ENCODE peak calls at places on chromosome 14, in six cellular contexts. S is HCT116, M is sigmoid colon, E is esophagus muscularis mucosa, X is suprapubic skin, O is spleen. Y is an unnamed sample. For H3K9me3, the result is how much of the 10 kb centered on the place peaks cover.

GRCh38 chr14:74924061-74924460 is 1.0 kb upstream of the RPS6KL1 start:
- DNase-seq in M (no peak), E (no peak), S (no peak), O (no peak), X (no peak), Y (no peak)

GRCh38 chr14:36845346-36846042 is 183.8 kb downstream of the PAX9 start:
- DNase-seq in X (no peak), S (no peak), E (no peak), O (no peak), M (no peak), Y (no peak)

GRCh38 chr14:68894802-68895201 is 84.3 kb downstream of the ACTN1 start:
- DNase-seq in E (no peak), X (no peak), O (no peak), S (no peak), M (no peak), Y (no peak)

GRCh38 chr14:22558221-22558913 is 30.7 kb downstream of the DAD1 start:
- DNase-seq in M (no peak), O (peak), E (no peak), X (no peak), S (no peak), Y (no peak)

GRCh38 chr14:52046376-52046917 is 22.4 kb downstream of the NID2 start:
- DNase-seq in E (no peak), S (no peak), M (no peak), O (no peak), X (no peak), Y (no peak)

GRCh38 chr14:75561013-75561432 is 17.4 kb upstream of the FLVCR2 start:
- DNase-seq in X (no peak), E (no peak), O (peak), S (peak), M (peak), Y (peak)

GRCh38 chr14:22524105-22524783 is 64.8 kb downstream of the DAD1 start:
- DNase-seq in S (no peak), X (no peak), O (no peak), M (no peak), E (no peak), Y (no peak)

GRCh38 chr14:95196268-95196667 is 38.9 kb upstream of the DICER1 start:
- DNase-seq in O (no peak), M (no peak), E (no peak), X (no peak), S (peak), Y (no peak)

GRCh38 chr14:105163040-105163742 is 5.4 kb downstream of the JAG2 start:
- DNase-seq in S (no peak), E (no peak), X (no peak), O (no peak), M (no peak), Y (no peak)

GRCh38 chr14:98112211-98112780 is 1159.7 kb downstream of the BCL11B start:
- DNase-seq in M (no peak), E (peak), X (no peak), O (no peak), S (no peak), Y (no peak)

GRCh38 chr14:31420319-31421081 is at the start of gene HEATR5A:
- DNase-seq in S (peak), X (peak), E (peak), O (peak), M (peak), Y (peak)
- TF ChIP-seq POLR2A in S (peak), X (peak), E (peak), O (peak), M (peak), Y (no peak)

GRCh38 chr14:28102814-28103213 is 663.8 kb upstream of the FOXG1 start:
- DNase-seq in E (no peak), O (no peak), S (no peak), X (no peak), M (no peak), Y (no peak)
- H3K9me3 ChIP-seq in E (under half), O (under half), S (under half), X (under half), M (under half), Y (under half)

GRCh38 chr14:93186461-93186860 is 1.3 kb downstream of the LYSET start:
- DNase-seq in E (no peak), S (no peak), O (no peak), X (no peak), M (no peak), Y (no peak)

GRCh38 chr14:93186961-93187360 is 1.8 kb downstream of the LYSET start:
- DNase-seq in O (no peak), X (no peak), E (no peak), M (no peak), S (no peak), Y (no peak)

GRCh38 chr14:93185333-93185688 is 194 bp downstream of the LYSET start:
- DNase-seq in O (no peak), S (no peak), M (no peak), E (no peak), X (no peak), Y (no peak)

GRCh38 chr14:93183596-93184317 is 940 bp downstream of the MOAP1 start:
- DNase-seq in M (no peak), S (no peak), O (no peak), E (no peak), X (no peak), Y (no peak)

DNA sequence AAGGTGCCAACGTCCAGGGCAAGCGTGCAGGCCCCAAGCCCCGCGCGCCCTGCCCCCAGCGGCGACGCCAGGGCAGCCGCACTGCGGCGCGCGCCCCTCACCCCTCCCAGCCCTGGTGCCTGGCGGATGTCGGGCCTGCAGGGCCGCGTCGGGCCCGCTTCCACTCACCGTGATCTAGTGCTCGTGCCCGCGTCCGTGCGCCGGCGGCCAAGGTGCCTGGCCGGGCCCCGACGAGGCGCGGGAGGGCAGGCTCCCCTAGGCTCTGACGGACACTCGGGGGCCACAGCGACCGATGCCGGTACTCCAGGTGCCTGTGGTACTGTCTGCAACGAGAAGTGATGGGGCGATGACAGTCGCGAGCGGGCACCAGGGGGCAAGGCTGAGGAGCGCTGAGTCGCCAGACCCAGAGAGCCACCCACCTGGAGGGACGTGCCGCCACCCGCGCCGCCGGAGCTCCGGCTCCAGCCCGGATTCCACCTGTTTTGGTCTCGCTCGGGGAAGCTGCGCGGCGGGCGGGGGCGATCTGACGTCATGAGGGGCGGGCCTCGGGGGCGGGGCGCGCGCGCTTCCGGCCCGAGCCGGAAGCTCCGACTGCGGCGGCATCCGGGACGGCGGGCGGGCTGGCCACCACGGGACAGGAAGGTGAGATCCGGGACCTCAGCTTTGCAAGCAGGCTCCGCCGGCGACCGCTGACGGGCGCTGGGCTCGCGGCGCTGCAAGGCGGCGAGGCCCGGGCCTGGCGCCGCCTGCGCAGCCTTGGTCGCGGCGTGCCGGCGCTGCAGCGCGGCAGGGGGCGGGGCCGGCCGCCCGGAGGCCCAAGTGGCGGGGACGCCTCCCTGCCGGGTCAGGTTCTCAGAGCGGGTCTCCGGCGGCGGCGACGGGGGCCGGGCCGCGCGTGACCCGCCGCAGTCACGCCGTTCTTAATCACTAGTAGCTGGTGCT is at the start of the genes LYSET and MOAP1:
- DNase-seq in M (peak), S (no peak), E (peak), X (peak), O (peak), Y (peak)
- TF ChIP-seq POLR2AphosphoS5 in M (peak), S (peak), E (peak), X (no peak), O (peak), Y (peak)

GRCh38 chr14:64970041-64970440 is 2.1 kb downstream of the RAB15 start:
- DNase-seq in O (no peak), X (no peak), S (no peak), M (peak), E (no peak), Y (no peak)
- TF ChIP-seq POLR2A in O (no peak), X (no peak), S (no peak), M (no peak), E (no peak), Y (no peak)

GRCh38 chr14:82915381-82915780 is 1381.7 kb upstream of the SEL1L start:
- DNase-seq in O (no peak), X (no peak), S (no peak), E (no peak), M (no peak), Y (no peak)
- H3K9me3 ChIP-seq in O (under half), X (under half), S (under half), E (under half), M (under half), Y (under half)

GRCh38 chr14:93765970-93766369 is 22.3 kb downstream of the PRIMA1 start:
- DNase-seq in M (no peak), O (no peak), E (no peak), X (no peak), S (no peak), Y (no peak)

GRCh38 chr14:93759781-93760307 is 28.4 kb downstream of the PRIMA1 start:
- DNase-seq in S (no peak), E (no peak), M (peak), O (no peak), X (no peak), Y (no peak)

GRCh38 chr14:93765032-93765626 is 23.2 kb downstream of the PRIMA1 start:
- DNase-seq in M (no peak), O (no peak), E (no peak), X (no peak), S (no peak), Y (no peak)

GRCh38 chr14:93764211-93764659 is 24.1 kb downstream of the PRIMA1 start:
- DNase-seq in S (no peak), O (no peak), M (peak), E (no peak), X (no peak), Y (no peak)
- TF ChIP-seq POLR2AphosphoS5 in S (no peak), O (no peak), M (peak), E (peak), X (no peak), Y (peak)

GRCh38 chr14:50311337-50311973 is 574 bp downstream of the L2HGDH start:
- DNase-seq in E (no peak), M (no peak), O (no peak), S (no peak), X (no peak), Y (no peak)

GRCh38 chr14:50312734-50313054 is 570 bp downstream of the DMAC2L start:
- DNase-seq in X (no peak), S (no peak), O (no peak), E (no peak), M (no peak), Y (no peak)

GRCh38 chr14:50308363-50308762 is 3.7 kb downstream of the L2HGDH start:
- DNase-seq in X (no peak), S (no peak), M (no peak), O (no peak), E (no peak), Y (no peak)

GRCh38 chr14:50310445-50310844 is 1.6 kb downstream of the L2HGDH start:
- DNase-seq in X (no peak), S (no peak), E (no peak), M (no peak), O (no peak), Y (no peak)

GRCh38 chr14:50311974-50312733 is at the start of the genes DMAC2L and L2HGDH:
- DNase-seq in X (peak), O (peak), M (peak), S (peak), E (peak), Y (peak)
- TF ChIP-seq POLR2A in X (peak), O (peak), M (peak), S (peak), E (peak), Y (no peak)

GRCh38 chr14:101357559-101358319 is 203.6 kb upstream of the DIO3 start:
- DNase-seq in S (no peak), O (no peak), M (peak), E (peak), X (no peak), Y (no peak)
- H3K9me3 ChIP-seq in S (under half), O (under half), M (under half), E (under half), X (under half), Y (under half)

GRCh38 chr14:24092110-24092959 is 1.8 kb upstream of the PCK2 start:
- DNase-seq in E (no peak), S (no peak), M (no peak), O (peak), X (no peak), Y (peak)

GRCh38 chr14:24095196-24096068 is 1.3 kb downstream of the PCK2 start:
- DNase-seq in X (no peak), O (peak), M (no peak), S (no peak), E (no peak), Y (no peak)

GRCh38 chr14:24094839-24095195 is 706 bp downstream of the PCK2 start:
- DNase-seq in M (no peak), E (no peak), S (no peak), X (no peak), O (peak), Y (no peak)

GRCh38 chr14:24092960-24093900 is 881 bp upstream of the PCK2 start:
- DNase-seq in O (peak), E (no peak), M (peak), X (no peak), S (no peak), Y (no peak)

DNA sequence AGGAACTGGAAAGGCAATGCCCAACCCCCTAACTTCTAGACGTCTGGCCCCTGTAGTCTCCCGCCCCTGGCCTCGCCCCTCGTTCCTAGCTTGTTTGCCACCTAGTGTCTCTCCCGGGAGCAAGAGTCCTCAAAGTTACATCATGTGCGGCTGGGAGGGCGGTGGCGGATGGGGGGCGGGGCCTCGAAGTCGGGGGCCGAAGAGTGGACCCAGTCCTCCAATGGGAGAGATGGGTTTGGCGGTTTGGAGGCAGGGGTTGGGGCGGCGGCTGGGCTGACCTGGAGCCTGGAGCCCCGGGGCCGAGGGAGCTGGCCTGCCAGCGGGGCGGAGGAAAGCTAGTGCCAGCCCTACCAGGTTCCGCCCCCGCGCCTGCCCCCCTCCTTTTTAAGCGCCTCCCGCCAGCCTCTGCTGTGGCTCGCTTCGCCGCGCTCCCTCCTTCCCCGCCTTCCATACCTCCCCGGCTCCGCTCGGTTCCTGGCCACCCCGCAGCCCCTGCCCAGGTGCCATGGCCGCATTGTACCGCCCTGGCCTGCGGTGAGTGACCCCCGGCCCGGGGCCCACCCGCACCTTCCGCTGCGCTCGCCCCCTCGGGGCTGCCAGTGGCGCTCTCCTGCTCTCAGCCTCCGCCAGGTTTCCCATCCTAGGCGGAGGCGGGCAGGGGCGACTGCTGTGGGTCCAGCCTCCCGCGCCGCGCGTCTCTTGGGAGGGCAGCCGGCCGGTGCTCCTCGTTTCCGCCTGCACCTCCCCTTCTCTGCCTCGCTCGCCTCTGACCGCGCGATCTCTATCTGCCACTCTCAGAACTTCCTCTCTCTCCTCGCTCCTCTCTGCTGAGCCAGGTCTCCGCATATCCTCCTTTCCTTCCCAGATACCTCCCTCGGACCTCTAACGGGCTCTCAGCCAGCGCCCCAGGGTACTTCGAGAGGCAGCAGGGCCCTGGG is at the start of gene PCK2:
- DNase-seq in X (peak), E (peak), S (peak), O (peak), M (peak), Y (peak)
- TF ChIP-seq POLR2AphosphoS5 in X (no peak), E (peak), S (peak), O (peak), M (peak), Y (peak)

Y was measured in stomach.